ENCODE peak calls at places on chromosome 4, in eight cellular contexts. X is mesenteric fat pad; Z is right lobe of liver; M is posterior vena cava; P is naive B cell; R is stimulated activated CD4-positive, alpha-beta T cell treated with anti-CD3 and anti-CD28 coated beads, TNF-alpha, amount 100 ng/mL, for 4 hours; N is activated T-cell treated with anti-CD3 and anti-CD28 coated beads, Interleukin-2, amount 50 U/mL, for 72 hours; T is midbrain. F is an unnamed sample.

GRCh38 chr4:8832130-8832930 is 39.3 kb downstream of the HMX1 start:
- DNase-seq in X (peak), Z (no peak), M (peak), P (no peak), R (no peak), N (no peak), T (no peak), F (no peak)

GRCh38 chr4:155676430-155676825 is 9.8 kb downstream of the GUCY1A1 start:
- DNase-seq in X (no peak), Z (no peak), M (no peak), P (no peak), R (no peak), N (no peak), T (no peak), F (no peak)

GRCh38 chr4:98996056-98996941 is 778 bp downstream of the METAP1 start:
- DNase-seq in X (no peak), Z (no peak), M (no peak), P (no peak), R (no peak), N (peak), T (no peak), F (no peak)

GRCh38 chr4:177964061-177964460 is 521.8 kb upstream of the AGA start:
- DNase-seq in X (no peak), Z (no peak), M (no peak), P (no peak), R (no peak), N (no peak), T (no peak), F (no peak)

GRCh38 chr4:85793256-85793655 is 318.3 kb downstream of the ARHGAP24 start:
- DNase-seq in X (no peak), Z (no peak), M (no peak), P (no peak), R (no peak), N (no peak), T (no peak), F (no peak)

GRCh38 chr4:1449833-1450741 is 43.8 kb upstream of the NKX1-1 start:
- DNase-seq in X (peak), Z (peak), M (peak), P (no peak), R (no peak), N (no peak), T (no peak), F (no peak)

GRCh38 chr4:141046255-141046654 is 87.0 kb downstream of the RNF150 start:
- DNase-seq in X (no peak), Z (no peak), M (no peak), P (no peak), R (no peak), N (no peak), T (no peak), F (no peak)

GRCh38 chr4:26048378-26048882 is 134.4 kb downstream of the SMIM20 start:
- DNase-seq in X (peak), Z (no peak), M (peak), P (no peak), R (no peak), N (no peak), T (no peak), F (no peak)

GRCh38 chr4:138217567-138217966 is 24.6 kb downstream of the SLC7A11 start:
- DNase-seq in X (no peak), Z (no peak), M (no peak), P (no peak), R (no peak), N (no peak), T (peak), F (no peak)

GRCh38 chr4:55008166-55009056 is 117.0 kb downstream of the KDR start:
- DNase-seq in X (no peak), Z (peak), M (peak), P (no peak), R (no peak), N (peak), T (peak), F (no peak)

GRCh38 chr4:124191329-124191728 is 521.2 kb downstream of the ANKRD50 start:
- DNase-seq in X (no peak), Z (no peak), M (no peak), P (no peak), R (no peak), N (no peak), T (no peak), F (no peak)

GRCh38 chr4:17033256-17034245 is 135.1 kb upstream of the LDB2 start:
- DNase-seq in X (no peak), Z (no peak), M (no peak), P (no peak), R (no peak), N (no peak), T (no peak), F (no peak)

GRCh38 chr4:90152024-90152423 is 24.8 kb downstream of the CCSER1 start:
- DNase-seq in X (no peak), Z (no peak), M (no peak), P (no peak), R (no peak), N (no peak), T (no peak), F (no peak)

GRCh38 chr4:92021203-92021602 is 282.6 kb upstream of the GRID2 start:
- DNase-seq in X (no peak), Z (no peak), M (no peak), P (no peak), R (no peak), N (no peak), T (no peak), F (no peak)

GRCh38 chr4:37685211-37685725 is 908 bp downstream of the RELL1 start:
- DNase-seq in X (no peak), Z (no peak), M (no peak), P (peak), R (no peak), N (peak), T (peak), F (peak)

GRCh38 chr4:11424000-11424399 is 4.7 kb downstream of the HS3ST1 start:
- DNase-seq in X (no peak), Z (no peak), M (no peak), P (peak), R (no peak), N (peak), T (peak), F (no peak)

F was measured in T-helper 17 cell.